ENCODE peak calls at places on chromosomes 12 and 14, in seven cellular contexts. J is GM20000; E is frontal cortex; O is GOT3; U is naive thymus-derived CD8-positive, alpha-beta T cell; X is body of pancreas; K is cardiac muscle cell. L is an unnamed sample.

GRCh38 chr12:3325736-3326135 is 165.3 kb upstream of the PRMT8 start:
- DNase-seq in J (no peak), E (no peak), O (no peak), U (no peak), X (no peak), K (no peak), L (no peak)

GRCh38 chr12:132154941-132155770 is 10.9 kb downstream of the NOC4L start:
- DNase-seq in J (no peak), E (no peak), O (no peak), U (no peak), X (no peak), K (peak; percentile 14), L (no peak)

GRCh38 chr14:61569783-61570182 is 125.5 kb upstream of the HIF1A start:
- DNase-seq in J (no peak), E (no peak), O (peak; percentile 30), U (peak; percentile 50), X (no peak), K (peak; percentile 97), L (no peak)

GRCh38 chr14:89746654-89747053 is 207.9 kb downstream of the EFCAB11 start:
- DNase-seq in J (no peak), E (no peak), O (no peak), U (no peak), X (no peak), K (no peak), L (no peak)

GRCh38 chr12:54658306-54659264 is 10.4 kb upstream of the DCD start:
- DNase-seq in J (peak; percentile 73), E (no peak), O (no peak), U (peak; percentile 27), X (peak; percentile 62), K (peak; percentile 62), L (peak; percentile 84)

GRCh38 chr14:33835677-33836076 is 115.2 kb downstream of the EGLN3 start:
- DNase-seq in J (no peak), E (no peak), O (no peak), U (no peak), X (no peak), K (no peak), L (no peak)

GRCh38 chr12:121508533-121508932 is 72.3 kb downstream of the KDM2B start:
- DNase-seq in J (no peak), E (no peak), O (no peak), U (no peak), X (no peak), K (no peak), L (no peak)

GRCh38 chr12:5220835-5221234 is 177.2 kb downstream of the KCNA5 start:
- DNase-seq in J (no peak), E (no peak), O (no peak), U (no peak), X (no peak), K (no peak), L (no peak)

GRCh38 chr12:11166300-11166699 is 4.7 kb upstream of the SMIM10L1 start:
- DNase-seq in J (no peak), E (no peak), O (no peak), U (no peak), X (no peak), K (no peak), L (no peak)

GRCh38 chr12:118103601-118104382 is at the start of gene VSIG10:
- DNase-seq in J (peak; percentile 73), E (peak; percentile 75), O (no peak), U (no peak), X (peak; percentile 77), K (peak; percentile 74), L (peak; percentile 86)

GRCh38 chr12:10190558-10191388 is 11.9 kb downstream of the TMEM52B start:
- DNase-seq in J (peak; percentile 71), E (peak; percentile 45), O (no peak), U (peak; percentile 43), X (peak; percentile 50), K (peak; percentile 72), L (peak; percentile 65)

GRCh38 chr14:102893452-102893851 is 29.0 kb upstream of the AMN start:
- DNase-seq in J (no peak), E (no peak), O (no peak), U (no peak), X (no peak), K (peak; percentile 97), L (no peak)

GRCh38 chr12:92445253-92446081 is 257.3 kb upstream of the PLEKHG7 start:
- DNase-seq in J (peak; percentile 47), E (no peak), O (no peak), U (no peak), X (no peak), K (no peak), L (no peak)

GRCh38 chr14:68598621-68599447 is 194.0 kb downstream of the ZFP36L1 start:
- DNase-seq in J (no peak), E (peak; percentile 27), O (no peak), U (no peak), X (peak; percentile 74), K (peak; percentile 97), L (no peak)

GRCh38 chr14:35196571-35196970 is 74.2 kb downstream of the PRORP start:
- DNase-seq in J (no peak), E (no peak), O (no peak), U (no peak), X (no peak), K (no peak), L (no peak)

GRCh38 chr12:69028941-69029729 is 96.2 kb upstream of the CPM start:
- DNase-seq in J (no peak), E (no peak), O (no peak), U (no peak), X (no peak), K (peak; percentile 26), L (no peak)

GRCh38 chr14:44942436-44942835 is 19.3 kb downstream of the KLHL28 start:
- DNase-seq in J (no peak), E (no peak), O (no peak), U (no peak), X (no peak), K (no peak), L (no peak)

GRCh38 chr14:24367506-24368214 is at the start of gene NFATC4:
- DNase-seq in J (peak; percentile 86), E (peak; percentile 43), O (no peak), U (no peak), X (peak; percentile 62), K (peak; percentile 98), L (peak; percentile 82)

GRCh38 chr14:23153891-23154796 is 29.3 kb downstream of the SLC7A8 start:
- DNase-seq in J (no peak), E (no peak), O (no peak), U (no peak), X (peak; percentile 94), K (peak; percentile 97), L (peak; percentile 57)

GRCh38 chr12:10285919-10286318 is 21.8 kb upstream of the KLRD1 start:
- DNase-seq in J (peak; percentile 10), E (no peak), O (no peak), U (no peak), X (no peak), K (no peak), L (no peak)

GRCh38 chr14:73896521-73896920 is 9.9 kb downstream of the ZNF410 start:
- DNase-seq in J (no peak), E (no peak), O (no peak), U (no peak), X (no peak), K (peak; percentile 40), L (no peak)

GRCh38 chr12:94112116-94112515 is 36.3 kb upstream of the PLXNC1 start:
- DNase-seq in J (no peak), E (no peak), O (no peak), U (no peak), X (no peak), K (no peak), L (no peak)

GRCh38 chr12:125549836-125550235 is 484.6 kb downstream of the AACS start:
- DNase-seq in J (no peak), E (no peak), O (no peak), U (no peak), X (no peak), K (no peak), L (no peak)

GRCh38 chr14:104230946-104231345 is 92.6 kb downstream of the KIF26A start:
- DNase-seq in J (no peak), E (no peak), O (no peak), U (no peak), X (no peak), K (no peak), L (no peak)

GRCh38 chr12:2959194-2959507 is at the start of gene TEAD4:
- DNase-seq in J (peak; percentile 87), E (peak; percentile 73), O (peak; percentile 44), U (no peak), X (peak; percentile 83), K (peak; percentile 89), L (peak; percentile 96)

GRCh38 chr12:108060054-108060453 is 69.0 kb upstream of the WSCD2 start:
- DNase-seq in J (no peak), E (no peak), O (no peak), U (no peak), X (no peak), K (no peak), L (no peak)

GRCh38 chr14:99749763-99750715 is 43.2 kb upstream of the EML1 start:
- DNase-seq in J (no peak), E (no peak), O (no peak), U (no peak), X (no peak), K (no peak), L (no peak)

GRCh38 chr14:30888480-30889243 is 14.3 kb downstream of the COCH start:
- DNase-seq in J (no peak), E (no peak), O (no peak), U (no peak), X (no peak), K (no peak), L (no peak)

GRCh38 chr12:109291531-109292341 is 17.3 kb downstream of the FOXN4 start:
- DNase-seq in J (no peak), E (peak; percentile 78), O (no peak), U (no peak), X (peak; percentile 28), K (peak; percentile 41), L (peak; percentile 93)

GRCh38 chr14:103184046-103184445 is 60.8 kb downstream of the TNFAIP2 start:
- DNase-seq in J (no peak), E (no peak), O (no peak), U (no peak), X (no peak), K (no peak), L (no peak)

GRCh38 chr12:9033244-9033887 is 44.0 kb downstream of the KLRG1 start:
- DNase-seq in J (no peak), E (no peak), O (no peak), U (no peak), X (no peak), K (no peak), L (no peak)

GRCh38 chr12:132151766-132152410 is 7.6 kb downstream of the NOC4L start:
- DNase-seq in J (no peak), E (no peak), O (no peak), U (no peak), X (no peak), K (no peak), L (no peak)

GRCh38 chr14:39376671-39377403 is 55.4 kb downstream of the FBXO33 start:
- DNase-seq in J (no peak), E (no peak), O (no peak), U (no peak), X (no peak), K (peak; percentile 30), L (no peak)

GRCh38 chr14:69701269-69701668 is 65.7 kb upstream of the SRSF5 start:
- DNase-seq in J (no peak), E (no peak), O (no peak), U (no peak), X (no peak), K (no peak), L (no peak)

GRCh38 chr14:70641548-70642312 is at the start of gene TTC9:
- DNase-seq in J (peak; percentile 71), E (peak; percentile 66), O (no peak), U (peak; percentile 51), X (peak; percentile 34), K (peak; percentile 2), L (peak; percentile 72)

GRCh38 chr12:26612203-26612602 is 220.8 kb downstream of the ITPR2 start:
- DNase-seq in J (no peak), E (no peak), O (no peak), U (no peak), X (no peak), K (no peak), L (no peak)